ENCODE peak calls at places on chromosome 21, in four cellular contexts. One of them, this sample, is unnamed. For H3K9me1, the result is how much of the 10 kb centered on the place peaks cover.

GRCh38 chr21:36909901-36910561 is 56.4 kb downstream of the HLCS start:
- DNase-seq in endothelial cell of umbilical vein: peak
- DNase-seq in K562: no peak
- DNase-seq in keratinocyte: peak
- DNase-seq in this sample: peak

GRCh38 chr21:17540530-17540929 is 27.7 kb downstream of the CXADR start:
- DNase-seq in endothelial cell of umbilical vein: peak
- DNase-seq in keratinocyte: no peak
- DNase-seq in K562: no peak
- DNase-seq in this sample: no peak

GRCh38 chr21:8990326-8991087 is 1530.9 kb upstream of the TPTE start:
- DNase-seq in K562: no peak
- DNase-seq in endothelial cell of umbilical vein: no peak
- DNase-seq in keratinocyte: no peak
- DNase-seq in this sample: no peak

GRCh38 chr21:14096172-14096571 is 114.6 kb downstream of the LIPI start:
- DNase-seq in K562: no peak
- DNase-seq in keratinocyte: no peak
- DNase-seq in endothelial cell of umbilical vein: no peak
- DNase-seq in this sample: no peak

GRCh38 chr21:29297483-29298347 is 1.0 kb upstream of the BACH1 start:
- DNase-seq in K562: no peak
- DNase-seq in endothelial cell of umbilical vein: no peak
- DNase-seq in keratinocyte: no peak
- DNase-seq in this sample: no peak

GRCh38 chr21:15749045-15749867 is 19.5 kb downstream of the USP25 start:
- DNase-seq in keratinocyte: no peak
- DNase-seq in endothelial cell of umbilical vein: peak
- DNase-seq in K562: no peak
- DNase-seq in this sample: peak

GRCh38 chr21:39003982-39004775 is 179.1 kb downstream of the PSMG1 start:
- DNase-seq in K562: no peak
- DNase-seq in endothelial cell of umbilical vein: peak
- DNase-seq in keratinocyte: no peak
- DNase-seq in this sample: peak

GRCh38 chr21:17495680-17496079 is 17.2 kb upstream of the CXADR start:
- DNase-seq in K562: no peak
- DNase-seq in endothelial cell of umbilical vein: no peak
- DNase-seq in keratinocyte: no peak
- DNase-seq in this sample: no peak

GRCh38 chr21:43574741-43575465 is 84.4 kb downstream of the HSF2BP start:
- DNase-seq in endothelial cell of umbilical vein: no peak
- DNase-seq in keratinocyte: no peak
- DNase-seq in K562: no peak
- DNase-seq in this sample: no peak

GRCh38 chr21:27649746-27650145 is 682.9 kb upstream of the ADAMTS5 start:
- DNase-seq in keratinocyte: no peak
- DNase-seq in K562: no peak
- DNase-seq in endothelial cell of umbilical vein: no peak
- DNase-seq in this sample: peak

GRCh38 chr21:32994305-32994704 is 31.4 kb upstream of the OLIG2 start:
- DNase-seq in keratinocyte: no peak
- DNase-seq in K562: peak
- DNase-seq in endothelial cell of umbilical vein: peak
- DNase-seq in this sample: peak

GRCh38 chr21:31185663-31186062 is 147.4 kb upstream of the KRTAP19-8 start:
- DNase-seq in K562: no peak
- DNase-seq in endothelial cell of umbilical vein: no peak
- DNase-seq in keratinocyte: no peak
- DNase-seq in this sample: no peak

GRCh38 chr21:25425156-25425555 is 182.1 kb downstream of the MRPL39 start:
- DNase-seq in endothelial cell of umbilical vein: no peak
- DNase-seq in K562: no peak
- DNase-seq in keratinocyte: no peak
- DNase-seq in this sample: no peak

GRCh38 chr21:21003701-21004100 is 5.5 kb downstream of the NCAM2 start:
- DNase-seq in keratinocyte: no peak
- DNase-seq in K562: peak
- DNase-seq in endothelial cell of umbilical vein: peak
- DNase-seq in this sample: peak

GRCh38 chr21:40204956-40205355 is 337.7 kb downstream of the PCP4 start:
- DNase-seq in keratinocyte: no peak
- DNase-seq in endothelial cell of umbilical vein: no peak
- DNase-seq in K562: no peak
- DNase-seq in this sample: no peak

GRCh38 chr21:31732891-31733520 is 1.1 kb upstream of the SCAF4 start:
- DNase-seq in endothelial cell of umbilical vein: no peak
- DNase-seq in K562: no peak
- DNase-seq in keratinocyte: no peak
- DNase-seq in this sample: peak

GRCh38 chr21:15112858-15113257 is 48.1 kb upstream of the NRIP1 start:
- DNase-seq in K562: no peak
- DNase-seq in keratinocyte: no peak
- DNase-seq in endothelial cell of umbilical vein: no peak
- DNase-seq in this sample: no peak

GRCh38 chr21:30580132-30580531 is 10.1 kb downstream of the KRTAP22-2 start:
- DNase-seq in K562: no peak
- DNase-seq in endothelial cell of umbilical vein: no peak
- DNase-seq in keratinocyte: no peak
- DNase-seq in this sample: no peak

GRCh38 chr21:33492571-33492970 is 1.1 kb upstream of the DNAJC28 start:
- DNase-seq in keratinocyte: no peak
- DNase-seq in K562: no peak
- DNase-seq in endothelial cell of umbilical vein: no peak
- DNase-seq in this sample: peak

GRCh38 chr21:33199516-33200217 is 30.1 kb upstream of the IFNAR2 start:
- DNase-seq in K562: peak
- DNase-seq in keratinocyte: peak
- DNase-seq in endothelial cell of umbilical vein: peak
- DNase-seq in this sample: peak

GRCh38 chr21:33075128-33075527 is 5.2 kb downstream of the OLIG1 start:
- DNase-seq in keratinocyte: no peak
- DNase-seq in K562: no peak
- DNase-seq in endothelial cell of umbilical vein: no peak
- DNase-seq in this sample: no peak

GRCh38 chr21:27812279-27812678 is 845.4 kb upstream of the ADAMTS5 start:
- DNase-seq in keratinocyte: no peak
- DNase-seq in endothelial cell of umbilical vein: no peak
- DNase-seq in K562: no peak
- DNase-seq in this sample: peak

GRCh38 chr21:15870819-15871218 is 141.0 kb downstream of the USP25 start:
- DNase-seq in endothelial cell of umbilical vein: no peak
- DNase-seq in K562: no peak
- DNase-seq in keratinocyte: no peak
- DNase-seq in this sample: no peak

GRCh38 chr21:32335601-32336575 is 37.2 kb downstream of the MRAP start:
- DNase-seq in endothelial cell of umbilical vein: no peak
- DNase-seq in keratinocyte: no peak
- DNase-seq in K562: no peak
- DNase-seq in this sample: peak

GRCh38 chr21:26798856-26799751 is 46.1 kb downstream of the ADAMTS1 start:
- DNase-seq in K562: no peak
- DNase-seq in endothelial cell of umbilical vein: no peak
- DNase-seq in keratinocyte: no peak
- DNase-seq in this sample: peak

DNA sequence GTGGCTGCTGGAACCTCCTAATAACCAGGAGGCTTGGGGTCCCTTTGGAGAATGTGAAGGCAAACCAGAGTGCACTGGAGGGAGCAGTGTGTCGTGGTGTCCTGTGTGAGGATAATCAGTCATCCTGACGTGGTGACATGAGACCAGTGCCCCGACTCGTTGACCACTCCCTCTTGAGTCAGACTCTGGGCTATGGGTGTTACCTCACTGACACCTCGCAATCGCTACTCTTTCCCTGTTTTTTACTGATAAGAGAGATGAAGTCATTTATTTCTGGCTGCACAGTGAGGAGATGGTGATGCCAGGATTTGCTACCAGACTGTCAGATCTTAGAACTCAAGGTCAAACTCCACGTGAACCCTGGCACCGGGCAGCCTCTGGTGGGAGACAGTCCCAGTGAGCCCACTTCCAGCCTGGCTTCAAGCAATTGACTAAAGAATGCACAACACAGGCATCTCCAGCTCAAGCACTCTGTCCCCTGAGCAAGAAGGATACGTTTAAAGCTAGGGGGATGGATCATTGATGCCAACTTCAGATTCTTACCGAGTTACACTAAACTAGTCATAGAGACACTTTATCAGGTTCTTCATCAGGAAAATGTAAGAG is 30.3 kb downstream of the UBASH3A start:
- DNase-seq in keratinocyte: no peak
- DNase-seq in endothelial cell of umbilical vein: no peak
- DNase-seq in K562: peak
- DNase-seq in this sample: no peak
- H3K9me1 ChIP-seq in keratinocyte: under half
- H3K9me1 ChIP-seq in endothelial cell of umbilical vein: under half
- H3K9me1 ChIP-seq in K562: under half
- H3K9me1 ChIP-seq in this sample: under half

GRCh38 chr21:22791986-22792560 is 1793.9 kb downstream of the NCAM2 start:
- DNase-seq in K562: peak
- DNase-seq in keratinocyte: no peak
- DNase-seq in endothelial cell of umbilical vein: peak
- DNase-seq in this sample: peak

GRCh38 chr21:22791376-22791775 is 1793.2 kb downstream of the NCAM2 start:
- DNase-seq in endothelial cell of umbilical vein: peak
- DNase-seq in keratinocyte: no peak
- DNase-seq in K562: no peak
- DNase-seq in this sample: no peak

GRCh38 chr21:22795091-22795490 is 1796.9 kb downstream of the NCAM2 start:
- DNase-seq in K562: no peak
- DNase-seq in endothelial cell of umbilical vein: no peak
- DNase-seq in keratinocyte: no peak
- DNase-seq in this sample: no peak

GRCh38 chr21:22795644-22796043 is 1797.4 kb downstream of the NCAM2 start:
- DNase-seq in K562: no peak
- DNase-seq in keratinocyte: no peak
- DNase-seq in endothelial cell of umbilical vein: no peak
- DNase-seq in this sample: no peak

DNA sequence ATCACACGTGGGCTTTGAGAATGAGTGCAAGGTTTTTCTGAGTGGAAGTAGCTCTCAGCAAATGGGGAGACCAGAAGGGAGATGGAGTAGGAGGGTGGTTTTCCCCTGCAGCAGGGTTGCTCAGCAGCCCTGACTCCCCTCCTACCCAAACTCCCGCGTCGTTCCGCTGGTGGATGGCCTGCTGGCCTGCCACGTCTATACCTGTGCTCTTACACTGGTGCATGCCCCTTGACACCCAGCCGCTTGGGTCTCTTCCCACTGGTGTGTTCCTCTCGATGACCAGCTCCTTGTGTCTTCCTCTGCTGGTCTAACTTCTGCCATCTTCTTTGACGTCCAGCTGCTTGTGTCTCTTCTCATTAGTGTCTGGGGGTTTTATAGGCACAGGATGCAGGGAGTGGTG is 1797.9 kb downstream of the NCAM2 start:
- DNase-seq in endothelial cell of umbilical vein: no peak
- DNase-seq in K562: no peak
- DNase-seq in keratinocyte: no peak
- DNase-seq in this sample: no peak
- H3K9me1 ChIP-seq in endothelial cell of umbilical vein: under half
- H3K9me1 ChIP-seq in K562: under half
- H3K9me1 ChIP-seq in keratinocyte: under half
- H3K9me1 ChIP-seq in this sample: under half

DNA sequence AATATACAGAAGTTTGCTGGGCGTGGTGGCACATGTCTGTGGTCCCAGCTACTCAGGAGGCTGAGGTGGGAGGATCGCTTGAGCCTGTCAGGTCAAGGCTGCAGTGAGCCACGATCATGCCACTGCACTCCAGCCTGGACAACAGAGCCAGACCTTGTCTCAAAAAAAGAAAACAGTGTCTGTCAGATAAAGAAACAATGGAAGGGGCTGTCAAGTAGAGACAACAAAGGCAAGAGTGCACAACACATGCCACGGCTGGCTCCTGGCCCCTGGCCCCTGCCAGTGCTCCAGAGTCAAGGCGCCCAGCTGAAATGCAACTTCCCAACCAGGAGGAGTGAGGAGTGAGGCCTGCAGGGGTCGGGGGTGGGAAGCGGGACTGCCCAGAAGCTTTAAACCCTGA is 32.6 kb downstream of the PRDM15 start:
- DNase-seq in keratinocyte: no peak
- DNase-seq in endothelial cell of umbilical vein: no peak
- DNase-seq in K562: no peak
- DNase-seq in this sample: no peak
- H3K9me1 ChIP-seq in keratinocyte: under half
- H3K9me1 ChIP-seq in endothelial cell of umbilical vein: under half
- H3K9me1 ChIP-seq in K562: under half
- H3K9me1 ChIP-seq in this sample: under half

GRCh38 chr21:35163381-35163780 is 114.3 kb upstream of the RUNX1 start:
- DNase-seq in endothelial cell of umbilical vein: no peak
- DNase-seq in K562: no peak
- DNase-seq in keratinocyte: no peak
- DNase-seq in this sample: peak

GRCh38 chr21:35169574-35169973 is 120.5 kb upstream of the RUNX1 start:
- DNase-seq in keratinocyte: no peak
- DNase-seq in endothelial cell of umbilical vein: no peak
- DNase-seq in K562: no peak
- DNase-seq in this sample: no peak

GRCh38 chr21:35164380-35164779 is 115.3 kb upstream of the RUNX1 start:
- DNase-seq in keratinocyte: no peak
- DNase-seq in K562: no peak
- DNase-seq in endothelial cell of umbilical vein: no peak
- DNase-seq in this sample: no peak

GRCh38 chr21:35168702-35169101 is 119.6 kb upstream of the RUNX1 start:
- DNase-seq in keratinocyte: no peak
- DNase-seq in endothelial cell of umbilical vein: no peak
- DNase-seq in K562: no peak
- DNase-seq in this sample: no peak

GRCh38 chr21:35164971-35165483 is 115.9 kb upstream of the RUNX1 start:
- DNase-seq in keratinocyte: no peak
- DNase-seq in endothelial cell of umbilical vein: no peak
- DNase-seq in K562: no peak
- DNase-seq in this sample: no peak
- H3K9me1 ChIP-seq in keratinocyte: under half
- H3K9me1 ChIP-seq in endothelial cell of umbilical vein: under half
- H3K9me1 ChIP-seq in K562: under half
- H3K9me1 ChIP-seq in this sample: under half

GRCh38 chr21:44947111-44947929 is 7.5 kb downstream of the SLX9 start:
- DNase-seq in endothelial cell of umbilical vein: no peak
- DNase-seq in K562: peak
- DNase-seq in keratinocyte: no peak
- DNase-seq in this sample: no peak
- H3K9me1 ChIP-seq in endothelial cell of umbilical vein: under half
- H3K9me1 ChIP-seq in K562: under half
- H3K9me1 ChIP-seq in keratinocyte: under half
- H3K9me1 ChIP-seq in this sample: under half

GRCh38 chr21:46012154-46012553 is 30.6 kb downstream of the COL6A1 start:
- DNase-seq in K562: no peak
- DNase-seq in keratinocyte: no peak
- DNase-seq in endothelial cell of umbilical vein: no peak
- DNase-seq in this sample: no peak
- H3K9me1 ChIP-seq in K562: under half
- H3K9me1 ChIP-seq in keratinocyte: under half
- H3K9me1 ChIP-seq in endothelial cell of umbilical vein: under half
- H3K9me1 ChIP-seq in this sample: under half